ENCODE peak calls at places on chromosomes 11 and 22, in five cellular contexts. D is astrocyte of the spinal cord; S is A549; X is GM12864; U is stimulated activated CD4-positive, alpha-beta T cell treated with anti-CD3 and anti-CD28 coated beads, Interleukin-12 subunit alpha, Interleukin-12 subunit beta, amount 100 ng/mL, for 24 hours. Q is an unnamed sample.

GRCh38 chr11:122322369-122322768 is 206.4 kb upstream of the BLID start:
- DNase-seq in X (no peak), U (no peak), D (no peak), S (no peak), Q (no peak)

GRCh38 chr22:40261783-40262182 is 84.1 kb downstream of the TNRC6B start:
- DNase-seq in U (no peak), X (no peak), D (no peak), S (no peak), Q (no peak)

GRCh38 chr22:43848366-43849171 is 13.7 kb downstream of the SULT4A1 start:
- DNase-seq in S (peak), X (no peak), U (no peak), D (peak), Q (no peak)

GRCh38 chr11:59207988-59208432 is 4.7 kb downstream of the MPEG1 start:
- DNase-seq in X (peak), U (no peak), D (peak), S (peak), Q (peak)

GRCh38 chr11:10902301-10902700 is 44.4 kb upstream of the ZBED5 start:
- DNase-seq in U (no peak), X (no peak), D (no peak), S (no peak), Q (no peak)

GRCh38 chr22:27474711-27475547 is 326.6 kb downstream of the MN1 start:
- DNase-seq in D (peak), X (no peak), U (no peak), S (peak), Q (peak)

GRCh38 chr22:31496735-31497146 is 405 bp downstream of the SFI1 start:
- DNase-seq in U (no peak), D (peak), X (no peak), S (no peak), Q (peak)

GRCh38 chr11:113664069-113664980 is 41.8 kb downstream of the TMPRSS5 start:
- DNase-seq in S (peak), D (peak), X (no peak), U (no peak), Q (peak)

GRCh38 chr22:46220921-46221320 is 29.2 kb downstream of the CDPF1 start:
- DNase-seq in X (peak), U (no peak), S (no peak), D (no peak), Q (peak)

GRCh38 chr22:49307071-49307830 is 520.4 kb downstream of the BRD1 start:
- DNase-seq in D (no peak), S (no peak), X (no peak), U (no peak), Q (no peak)

GRCh38 chr22:33866521-33866920 is 53.8 kb downstream of the LARGE1 start:
- DNase-seq in X (no peak), S (no peak), U (no peak), D (no peak), Q (no peak)

GRCh38 chr11:45152740-45153595 is 6.5 kb downstream of the PRDM11 start:
- DNase-seq in U (no peak), D (no peak), X (no peak), S (no peak), Q (no peak)

GRCh38 chr11:119092880-119093665 is 8.4 kb downstream of the HMBS start:
- DNase-seq in D (peak), X (no peak), S (no peak), U (no peak), Q (no peak)

GRCh38 chr11:102552447-102553200 is 22.1 kb upstream of the MMP7 start:
- DNase-seq in S (peak), U (no peak), X (no peak), D (peak), Q (no peak)

GRCh38 chr11:10751581-10751940 is 515 bp downstream of the CTR9 start:
- DNase-seq in U (no peak), X (no peak), S (no peak), D (no peak), Q (no peak)

GRCh38 chr11:19349340-19350025 is 108.7 kb upstream of the E2F8 start:
- DNase-seq in X (no peak), S (no peak), D (peak), U (no peak), Q (no peak)

GRCh38 chr11:79156031-79156430 is 284.8 kb downstream of the TENM4 start:
- DNase-seq in D (no peak), S (no peak), X (no peak), U (no peak), Q (no peak)

GRCh38 chr11:82174610-82175009 is 559.1 kb downstream of the FAM181B start:
- DNase-seq in U (no peak), S (peak), X (no peak), D (no peak), Q (peak)

GRCh38 chr11:85913486-85913885 is 58.3 kb downstream of the CCDC83 start:
- DNase-seq in D (no peak), S (no peak), U (no peak), X (no peak), Q (no peak)

GRCh38 chr22:41076857-41077256 is 15.5 kb upstream of the EP300 start:
- DNase-seq in D (no peak), S (no peak), X (no peak), U (no peak), Q (no peak)

GRCh38 chr11:69293819-69294505 is at the start of gene MYEOV:
- DNase-seq in S (peak), U (no peak), X (peak), D (peak), Q (no peak)

Q was measured in brain microvascular endothelial cell.